ENCODE peak calls at places on chromosome 21, in four cellular contexts. L is HEK293T, V is K562, Y is HepG2. U is an unnamed sample.

GRCh38 chr21:28614816-28615215 is 377.9 kb downstream of the LTN1 start:
- DNase-seq in L (no peak), V (no peak), Y (no peak), U (no peak)

GRCh38 chr21:20789696-20790095 is 208.5 kb upstream of the NCAM2 start:
- DNase-seq in L (no peak), V (no peak), Y (no peak), U (no peak)

GRCh38 chr21:28943631-28944030 is 49.0 kb downstream of the LTN1 start:
- DNase-seq in L (no peak), V (no peak), Y (no peak), U (no peak)

GRCh38 chr21:28833181-28833580 is 159.5 kb downstream of the LTN1 start:
- DNase-seq in L (no peak), V (no peak), Y (no peak), U (no peak)

GRCh38 chr21:36854391-36854790 is 112.1 kb downstream of the HLCS start:
- DNase-seq in L (peak; percentile 77), V (peak; percentile 78), Y (peak; percentile 52), U (peak; percentile 69)

GRCh38 chr21:31397939-31398338 is 53.9 kb upstream of the TIAM1 start:
- DNase-seq in L (peak; percentile 34), V (no peak), Y (no peak), U (no peak)

GRCh38 chr21:36478207-36478701 is 1.7 kb downstream of the CLDN14 start:
- DNase-seq in L (no peak), V (no peak), Y (no peak), U (no peak)

GRCh38 chr21:46622226-46622625 is 13.2 kb upstream of the PRMT2 start:
- DNase-seq in L (no peak), V (no peak), Y (peak; percentile 94), U (no peak)

GRCh38 chr21:35323947-35324346 is 274.8 kb upstream of the RUNX1 start:
- DNase-seq in L (no peak), V (no peak), Y (no peak), U (no peak)

GRCh38 chr21:27423073-27423472 is 456.2 kb upstream of the ADAMTS5 start:
- DNase-seq in L (no peak), V (no peak), Y (no peak), U (no peak)

GRCh38 chr21:34915364-34915834 is 133.7 kb downstream of the RUNX1 start:
- DNase-seq in L (no peak), V (no peak), Y (no peak), U (no peak)

GRCh38 chr21:46324390-46325072 is 575 bp downstream of the PCNT start:
- DNase-seq in L (peak; percentile 99), V (peak; percentile 90), Y (peak; percentile 42), U (peak; percentile 85)

GRCh38 chr21:28138272-28138671 is 854.4 kb downstream of the LTN1 start:
- DNase-seq in L (no peak), V (no peak), Y (no peak), U (no peak)

GRCh38 chr21:46065215-46065992 is 32.5 kb upstream of the COL6A2 start:
- DNase-seq in L (no peak), V (no peak), Y (no peak), U (no peak)

GRCh38 chr21:35257413-35257812 is 208.3 kb upstream of the RUNX1 start:
- DNase-seq in L (no peak), V (peak; percentile 29), Y (no peak), U (no peak)

GRCh38 chr21:31136891-31137290 is 98.6 kb upstream of the KRTAP19-8 start:
- DNase-seq in L (no peak), V (peak; percentile 14), Y (no peak), U (no peak)

GRCh38 chr21:21200939-21201610 is 202.9 kb downstream of the NCAM2 start:
- DNase-seq in L (no peak), V (no peak), Y (no peak), U (no peak)

GRCh38 chr21:17693801-17694200 is 81.1 kb upstream of the BTG3 start:
- DNase-seq in L (no peak), V (peak; percentile 14), Y (no peak), U (no peak)

GRCh38 chr21:34775793-34776192 is 107.0 kb downstream of the CLIC6 start:
- DNase-seq in L (no peak), V (no peak), Y (no peak), U (no peak)

GRCh38 chr21:46667735-46668380 is 32.4 kb downstream of the PRMT2 start:
- DNase-seq in L (peak; percentile 56), V (no peak), Y (peak; percentile 14), U (peak; percentile 57)

GRCh38 chr21:46092026-46092764 is 5.7 kb upstream of the COL6A2 start:
- DNase-seq in L (no peak), V (no peak), Y (no peak), U (no peak)

GRCh38 chr21:37619464-37619974 is 252.9 kb downstream of the DYRK1A start:
- DNase-seq in L (no peak), V (no peak), Y (no peak), U (no peak)

GRCh38 chr21:27466175-27466574 is 499.3 kb upstream of the ADAMTS5 start:
- DNase-seq in L (no peak), V (no peak), Y (no peak), U (no peak)

GRCh38 chr21:21682172-21682571 is 684.0 kb downstream of the NCAM2 start:
- DNase-seq in L (no peak), V (no peak), Y (no peak), U (no peak)

GRCh38 chr21:40616377-40616704 is 230.6 kb downstream of the DSCAM start:
- DNase-seq in L (no peak), V (no peak), Y (no peak), U (no peak)

GRCh38 chr21:40615503-40616376 is 231.2 kb downstream of the DSCAM start:
- DNase-seq in L (no peak), V (no peak), Y (no peak), U (no peak)

GRCh38 chr21:40620386-40621145 is 226.4 kb downstream of the DSCAM start:
- DNase-seq in L (no peak), V (no peak), Y (no peak), U (no peak)

GRCh38 chr21:40622531-40622930 is 224.4 kb downstream of the DSCAM start:
- DNase-seq in L (no peak), V (no peak), Y (no peak), U (no peak)

DNA sequence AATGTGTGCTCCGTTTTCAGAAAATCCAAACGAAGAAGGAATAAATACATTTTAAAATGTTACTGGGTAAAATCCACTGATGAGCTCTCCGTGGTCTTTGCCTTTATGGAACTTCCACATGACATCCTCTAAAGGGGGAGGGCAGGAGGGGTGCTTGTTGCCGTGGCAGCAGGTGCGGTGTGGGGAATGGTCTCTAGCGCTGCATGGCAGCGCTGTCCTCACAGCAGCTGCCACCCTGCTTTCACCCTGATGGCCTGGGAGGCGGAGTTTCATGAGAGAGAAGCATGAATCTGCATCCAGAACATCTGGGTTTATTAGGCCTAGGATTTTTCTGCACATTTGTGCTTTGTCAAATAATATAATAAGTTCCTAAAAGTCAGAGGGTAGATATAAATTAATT is 228.7 kb downstream of the DSCAM start:
- DNase-seq in L (no peak), V (no peak), Y (no peak), U (peak; percentile 19)
- TF ChIP-seq ELF4 in L (no peak), V (no peak), Y (no peak), U (no peak)

GRCh38 chr21:38683222-38683621 is 122.5 kb upstream of the ETS2 start:
- DNase-seq in L (no peak), V (no peak), Y (no peak), U (no peak)
- TF ChIP-seq ELF4 in L (no peak), V (no peak), Y (no peak), U (no peak)

DNA sequence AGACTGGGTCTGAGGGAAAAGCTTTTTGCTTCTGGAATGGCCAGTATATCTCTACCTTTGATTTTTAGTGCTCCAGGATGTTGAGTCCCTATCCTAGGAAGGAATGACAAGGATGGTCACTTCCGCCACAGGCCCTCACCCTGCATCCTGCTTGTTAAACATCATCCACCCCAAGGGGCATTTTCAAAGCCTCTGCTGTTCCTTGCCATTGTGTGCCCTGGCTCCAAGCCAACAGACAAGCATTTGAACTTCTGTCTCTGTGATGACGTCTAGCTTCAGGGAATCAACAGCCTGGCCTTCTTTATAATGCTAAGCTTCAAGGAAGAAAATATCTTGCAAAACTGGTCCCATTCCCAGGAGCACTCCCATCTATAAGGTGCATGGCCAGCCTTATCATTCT is 12.3 kb upstream of the JAM2 start:
- DNase-seq in L (no peak), V (no peak), Y (no peak), U (no peak)
- TF ChIP-seq ELF4 in L (no peak), V (no peak), Y (no peak), U (no peak)

GRCh38 chr21:43716376-43717165 is 2.4 kb upstream of the PDXK start:
- DNase-seq in L (no peak), V (no peak), Y (no peak), U (no peak)
- TF ChIP-seq ELF4 in L (no peak), V (no peak), Y (no peak), U (no peak)

DNA sequence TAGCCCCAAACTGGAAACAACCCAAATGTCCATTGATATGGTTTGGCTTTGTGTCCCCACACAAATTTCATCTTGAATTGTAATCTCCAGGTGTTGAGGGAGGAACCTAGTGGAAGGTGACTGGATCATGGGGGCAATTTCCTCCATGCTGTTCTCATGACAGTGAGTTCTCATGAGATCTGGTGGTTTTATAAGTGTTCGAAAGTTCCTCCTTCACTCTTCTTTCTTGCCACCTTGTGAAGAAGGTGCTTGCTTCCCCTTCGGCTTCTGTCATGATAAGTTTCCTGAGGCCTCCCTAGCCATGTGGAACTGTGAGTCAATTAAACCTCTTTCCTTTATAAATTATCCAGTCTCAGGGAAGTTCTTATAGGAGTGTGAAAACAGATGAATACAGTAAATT is 11.2 kb downstream of the UBE2G2 start:
- DNase-seq in L (no peak), V (no peak), Y (no peak), U (no peak)
- TF ChIP-seq ELF4 in L (no peak), V (no peak), Y (no peak), U (no peak)

GRCh38 chr21:32424674-32425073 is 12.2 kb downstream of the EVA1C start:
- DNase-seq in L (no peak), V (no peak), Y (no peak), U (no peak)

GRCh38 chr21:32425628-32426027 is 13.1 kb downstream of the EVA1C start:
- DNase-seq in L (no peak), V (peak; percentile 32), Y (no peak), U (no peak)

GRCh38 chr21:32427958-32428623 is 15.6 kb downstream of the EVA1C start:
- DNase-seq in L (no peak), V (peak; percentile 49), Y (no peak), U (no peak)

GRCh38 chr21:32426066-32426465 is 13.6 kb downstream of the EVA1C start:
- DNase-seq in L (no peak), V (no peak), Y (no peak), U (no peak)

GRCh38 chr21:32426592-32427051 is 14.1 kb downstream of the EVA1C start:
- DNase-seq in L (no peak), V (no peak), Y (peak; percentile 23), U (no peak)
- TF ChIP-seq ELF4 in L (no peak), V (no peak), Y (no peak), U (no peak)

GRCh38 chr21:42906222-42906621 is 13.1 kb downstream of the NDUFV3 start:
- DNase-seq in L (no peak), V (no peak), Y (no peak), U (no peak)
- TF ChIP-seq ELF4 in L (no peak), V (no peak), Y (no peak), U (no peak)